ENCODE peak calls at places on chromosomes 7 and 10, in four cellular contexts. R, H, E and I are unnamed samples.

GRCh38 chr7:35362341-35362740 is 108.4 kb upstream of the TBX20 start:
- DNase-seq in R (no peak), E (no peak), H (no peak), I (no peak)

GRCh38 chr10:95133997-95134396 is 60.0 kb upstream of the ACSM6 start:
- DNase-seq in E (no peak), H (no peak), R (no peak), I (no peak)

GRCh38 chr10:132388901-132389630 is 7.9 kb upstream of the PWWP2B start:
- DNase-seq in R (no peak), H (no peak), E (no peak), I (no peak)

GRCh38 chr10:50452603-50453002 is 171.2 kb downstream of the SGMS1 start:
- DNase-seq in R (no peak), E (no peak), H (no peak), I (no peak)

GRCh38 chr10:17005621-17006566 is 123.7 kb downstream of the CUBN start:
- DNase-seq in R (no peak), H (no peak), E (no peak), I (no peak)

GRCh38 chr10:86945361-86946214 is 11.8 kb downstream of the MMRN2 start:
- DNase-seq in R (peak), H (no peak), E (peak), I (no peak)

GRCh38 chr10:123913688-123914268 is 22.2 kb upstream of the CPXM2 start:
- DNase-seq in R (peak), E (peak), H (no peak), I (no peak)

GRCh38 chr10:1683649-1684048 is 53.7 kb downstream of the ADARB2 start:
- DNase-seq in H (no peak), E (no peak), R (no peak), I (no peak)

GRCh38 chr7:30173058-30173897 is 38.5 kb downstream of the MTURN start:
- DNase-seq in R (peak), H (no peak), E (peak), I (peak)

GRCh38 chr7:73978681-73979563 is 49.1 kb upstream of the ELN start:
- DNase-seq in E (peak), R (no peak), H (peak), I (peak)

GRCh38 chr7:32298403-32299132 is 191.6 kb downstream of the LSM5 start:
- DNase-seq in R (no peak), H (no peak), E (no peak), I (no peak)

GRCh38 chr7:155962968-155963300 is 150.7 kb upstream of the SHH start:
- DNase-seq in R (peak), H (no peak), E (no peak), I (no peak)

GRCh38 chr7:102453319-102453718 is 11.3 kb downstream of the ALKBH4 start:
- DNase-seq in E (no peak), H (no peak), R (no peak), I (no peak)

GRCh38 chr10:36534471-36535002 is 590.9 kb upstream of the ANKRD30A start:
- DNase-seq in R (no peak), E (peak), H (no peak), I (no peak)

GRCh38 chr7:152904698-152905097 is 145.1 kb downstream of the ACTR3B start:
- DNase-seq in H (no peak), R (no peak), E (no peak), I (no peak)